ENCODE peak calls at places on chromosomes 6 and 20, in six cellular contexts. U is HCT116, D is MM.1S, O is PC-3, V is GM23248, Z is neural progenitor cell. B is an unnamed sample.
A peak's percentile ranks its signal among the peaks of the same experiment; 100 is the strongest.

GRCh38 chr20:37392441-37393195 is 46.7 kb downstream of the SRC start:
- DNase-seq in Z (peak; percentile 41), V (peak; percentile 55), O (peak; percentile 27), D (peak; percentile 47), U (no peak), B (peak; percentile 75)

GRCh38 chr6:100281471-100281878 is 183.2 kb downstream of the SIM1 start:
- DNase-seq in V (no peak), Z (peak; percentile 93), D (no peak), O (no peak), U (no peak), B (peak; percentile 74)

GRCh38 chr6:55052846-55053245 is 121.5 kb upstream of the HCRTR2 start:
- DNase-seq in D (no peak), V (no peak), U (no peak), O (no peak), Z (no peak), B (no peak)

GRCh38 chr6:84979541-84979940 is 215.1 kb upstream of the TBX18 start:
- DNase-seq in U (no peak), O (peak; percentile 23), D (no peak), Z (no peak), V (peak; percentile 47), B (no peak)

GRCh38 chr6:35664945-35665344 is 23.8 kb downstream of the FKBP5 start:
- DNase-seq in O (no peak), V (peak; percentile 35), D (no peak), U (no peak), Z (no peak), B (no peak)

GRCh38 chr20:32040142-32040953 is 11.7 kb upstream of the HCK start:
- DNase-seq in U (no peak), V (no peak), D (no peak), O (no peak), Z (no peak), B (no peak)

GRCh38 chr6:140979642-140980091 is 1153.1 kb upstream of the GJE1 start:
- DNase-seq in D (no peak), V (peak; percentile 86), Z (no peak), O (no peak), U (no peak), B (no peak)

GRCh38 chr6:148657053-148657452 is 89.8 kb upstream of the UST start:
- DNase-seq in Z (no peak), V (peak; percentile 92), U (no peak), O (peak; percentile 5), D (no peak), B (no peak)

GRCh38 chr6:57301755-57302154 is 15.7 kb upstream of the PRIM2 start:
- DNase-seq in V (no peak), Z (no peak), O (no peak), D (no peak), U (no peak), B (no peak)

DNA sequence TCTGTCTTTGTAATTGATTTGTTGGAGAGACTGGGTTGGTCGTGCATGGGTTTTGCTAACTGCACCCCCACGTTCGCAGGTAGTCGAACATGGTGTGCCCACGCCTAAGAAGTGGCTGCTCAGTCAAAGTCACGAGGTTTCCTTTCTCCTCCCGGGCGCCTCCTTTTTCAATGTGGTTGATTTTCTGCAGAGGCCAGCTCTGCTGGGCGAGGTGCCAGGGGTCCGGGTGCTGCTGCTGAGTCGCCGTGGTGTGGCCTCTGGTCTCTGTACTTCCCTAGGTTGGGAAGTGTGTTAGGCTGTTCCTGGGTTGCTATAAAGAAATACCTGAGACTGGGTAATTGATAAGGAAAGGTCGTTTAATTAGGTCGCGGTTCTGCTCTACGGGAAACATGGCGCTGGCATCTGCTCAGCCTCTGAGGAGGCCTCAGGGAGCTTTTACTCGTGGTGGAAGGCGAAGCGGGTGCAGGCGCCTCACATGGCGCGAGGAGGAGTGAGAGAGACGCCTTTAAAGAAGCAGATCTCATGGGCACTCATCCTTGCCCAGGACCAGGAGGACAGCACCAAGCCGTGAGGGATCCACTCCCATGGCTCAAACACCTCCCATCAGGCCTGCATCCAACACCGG is 14.1 kb downstream of the OSBPL2 start:
- DNase-seq in O (peak; percentile 64), D (no peak), V (no peak), Z (no peak), U (no peak), B (no peak)
- TF ChIP-seq EZH2phosphoT487 in O (no peak), D (no peak), V (no peak), Z (no peak), U (no peak), B (no peak)

GRCh38 chr6:147507162-147508072 is 1.1 kb upstream of the SAMD5 start:
- DNase-seq in D (no peak), Z (peak; percentile 44), O (peak; percentile 33), V (peak; percentile 37), U (no peak), B (peak; percentile 33)
- TF ChIP-seq EZH2 in D (no peak), Z (peak; percentile 62), O (no peak), V (peak; percentile 40), U (no peak), B (no peak)

GRCh38 chr6:38517005-38517404 is 122.7 kb downstream of the BTBD9 start:
- DNase-seq in D (no peak), V (peak; percentile 40), O (peak; percentile 23), U (no peak), Z (no peak), B (no peak)
- H3K4me2 ChIP-seq in D (no peak overlapping the region), V (no peak overlapping the region), O (no peak overlapping the region), U (no peak overlapping the region), Z (no peak overlapping the region), B (no peak overlapping the region)

GRCh38 chr6:6744551-6744950 is 156.0 kb downstream of the LY86 start:
- DNase-seq in U (no peak), D (no peak), O (no peak), V (no peak), Z (no peak), B (no peak)
- TF ChIP-seq EZH2phosphoT487 in U (no peak), D (no peak), O (no peak), V (no peak), Z (no peak), B (no peak)

DNA sequence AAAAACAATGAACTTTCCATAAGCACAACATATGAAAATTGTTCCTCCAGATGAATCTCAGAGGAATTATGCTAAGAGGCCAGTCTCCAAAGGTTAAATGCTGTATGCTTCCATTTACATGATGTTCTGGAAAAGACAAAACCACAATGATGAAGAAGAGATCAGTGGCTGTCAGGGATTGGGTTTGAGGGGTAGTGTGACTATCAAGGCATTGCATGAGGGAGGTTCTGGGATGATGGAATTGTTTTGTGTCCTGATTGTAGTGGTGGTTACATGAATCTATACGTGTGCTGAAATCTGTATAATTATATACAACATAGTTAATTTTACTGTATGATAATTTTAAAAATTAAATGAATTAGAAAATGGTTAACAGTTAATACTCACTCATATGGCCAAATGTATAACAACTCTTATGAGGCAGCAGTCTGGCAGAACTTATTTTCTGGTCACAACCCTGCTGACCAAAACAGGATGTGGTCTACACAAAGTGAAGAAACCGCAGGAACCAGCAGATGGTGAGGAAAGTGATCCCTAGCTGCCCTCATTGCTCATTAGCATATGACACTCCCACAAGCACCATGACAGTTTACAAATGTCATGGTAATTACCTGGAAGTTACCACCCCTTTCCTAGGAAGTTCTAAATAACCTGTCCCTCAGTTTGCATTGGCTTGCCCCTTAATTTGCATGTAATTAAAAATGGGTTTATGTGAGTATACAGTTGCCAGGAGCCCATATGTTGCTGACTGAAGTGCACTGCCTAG is 31.9 kb downstream of the NSFL1C start:
- DNase-seq in O (peak; percentile 88), Z (no peak), U (no peak), D (peak; percentile 93), V (peak; percentile 91), B (peak; percentile 54)
- TF ChIP-seq EZH2 in O (no peak), Z (no peak), U (no peak), D (no peak), V (no peak), B (no peak)

DNA sequence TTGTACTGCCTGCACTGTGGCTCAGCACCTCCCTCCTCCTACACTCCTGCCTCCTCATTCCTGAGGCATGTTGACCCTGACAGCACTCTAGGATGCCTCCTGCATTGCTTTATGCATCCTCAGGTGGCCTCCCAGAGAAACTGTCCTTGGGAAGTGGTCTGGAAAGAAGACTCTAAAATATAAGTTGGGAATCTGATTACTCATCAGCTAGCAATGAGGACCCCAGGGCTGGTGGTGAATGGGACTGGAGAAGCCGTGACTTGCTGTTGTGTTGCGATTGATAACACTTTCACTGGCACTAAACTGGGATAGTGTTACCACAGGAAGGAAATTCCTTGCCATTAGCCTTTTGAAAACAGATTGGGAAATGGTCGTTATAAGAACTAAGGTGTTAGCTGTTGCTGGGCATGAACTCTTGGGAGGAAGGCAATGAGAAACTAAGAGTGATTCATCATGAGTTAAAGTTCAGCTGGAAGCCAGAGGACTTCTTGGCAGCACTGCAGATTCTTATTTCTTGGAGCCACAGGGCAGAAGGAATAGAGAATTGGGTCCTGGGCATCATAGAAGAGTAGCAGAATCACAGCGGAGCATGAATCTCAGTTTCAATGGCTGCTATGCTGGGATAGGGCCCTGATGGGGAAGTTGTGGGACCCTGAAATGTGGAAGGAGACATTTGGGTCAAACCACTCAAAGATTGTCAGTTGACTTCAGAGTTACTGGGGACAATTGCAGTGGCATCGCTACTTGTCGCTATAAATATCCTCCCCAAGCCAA is 10.1 kb upstream of the SIRPD start:
- DNase-seq in O (peak; percentile 99), D (no peak), Z (no peak), U (peak; percentile 8), V (peak; percentile 88), B (peak; percentile 12)
- H3K4me2 ChIP-seq in O (peak overlapping the region; percentile 42), D (no peak overlapping the region), Z (no peak overlapping the region), U (peak overlapping the region; percentile 66), V (peak overlapping the region; percentile 70), B (no peak overlapping the region)

GRCh38 chr6:156762547-156762946 is 14.6 kb upstream of the ARID1B start:
- DNase-seq in V (no peak), Z (no peak), O (no peak), U (no peak), D (no peak), B (no peak)
- TF ChIP-seq EZH2phosphoT487 in V (no peak), Z (no peak), O (no peak), U (no peak), D (no peak), B (no peak)

GRCh38 chr20:45399018-45399417 is 9.1 kb upstream of the DBNDD2 start:
- DNase-seq in O (no peak), D (no peak), V (no peak), Z (no peak), U (no peak), B (no peak)
- TF ChIP-seq EZH2 in O (no peak), D (no peak), V (no peak), Z (no peak), U (no peak), B (no peak)

B was measured in GM23338.